ENCODE peak calls at places on chromosomes 1 and 21, in seven cellular contexts. R is progenitor cell of endocrine pancreas, F is endothelial cell, I is Kasumi-1, K is GM03348, D is RPMI8226, Y is dorsolateral prefrontal cortex. O is an unnamed sample.

GRCh38 chr1:86436041-86436440 is 12.1 kb downstream of the CLCA2 start:
- DNase-seq in R (no peak), F (no peak), I (peak), K (no peak), D (no peak), Y (no peak), O (no peak)

GRCh38 chr1:209457618-209458017 is 125.9 kb upstream of the CAMK1G start:
- DNase-seq in R (no peak), F (no peak), I (no peak), K (no peak), D (no peak), Y (no peak), O (no peak)

GRCh38 chr1:31412732-31413404 is at the start of gene SERINC2:
- DNase-seq in R (peak), F (peak), I (no peak), K (peak), D (peak), Y (no peak), O (no peak)

GRCh38 chr21:17514124-17514481 is 1.3 kb downstream of the CXADR start:
- DNase-seq in R (no peak), F (no peak), I (no peak), K (peak), D (no peak), Y (no peak), O (peak)

GRCh38 chr1:10835423-10836421 is 39.3 kb upstream of the CASZ1 start:
- DNase-seq in R (peak), F (peak), I (peak), K (peak), D (peak), Y (no peak), O (peak)

GRCh38 chr1:27527857-27528700 is 38.1 kb upstream of the WASF2 start:
- DNase-seq in R (peak), F (peak), I (peak), K (no peak), D (peak), Y (peak), O (no peak)

GRCh38 chr1:209150114-209150513 is 433.4 kb upstream of the CAMK1G start:
- DNase-seq in R (peak), F (peak), I (peak), K (peak), D (peak), Y (no peak), O (no peak)

GRCh38 chr1:241591317-241591716 is 48.9 kb downstream of the CHML start:
- DNase-seq in R (no peak), F (no peak), I (no peak), K (no peak), D (no peak), Y (no peak), O (no peak)

O was measured in iPS DF 19.7.